ENCODE peak calls at places on chromosome 16, in four cellular contexts. H, J, Y and X are unnamed samples.

GRCh38 chr16:10493276-10493675 is 87.1 kb downstream of the EMP2 start:
- DNase-seq in H (no peak), J (no peak), Y (no peak), X (no peak)

GRCh38 chr16:79612207-79612606 is 11.7 kb upstream of the MAF start:
- DNase-seq in H (no peak), J (no peak), Y (no peak), X (no peak)

GRCh38 chr16:57147381-57148191 is 38.3 kb downstream of the PSME3IP1 start:
- DNase-seq in H (no peak), J (no peak), Y (no peak), X (no peak)

GRCh38 chr16:1626327-1626726 is 14.2 kb downstream of the CRAMP1 start:
- DNase-seq in H (no peak), J (no peak), Y (no peak), X (no peak)

GRCh38 chr16:16997349-16997748 is 473.4 kb downstream of the XYLT1 start:
- DNase-seq in H (no peak), J (no peak), Y (no peak), X (no peak)

GRCh38 chr16:5001571-5001970 is 32.2 kb downstream of the NAGPA start:
- DNase-seq in H (no peak), J (no peak), Y (no peak), X (no peak)

GRCh38 chr16:53743149-53743566 is 39.2 kb downstream of the FTO start:
- DNase-seq in H (no peak), J (no peak), Y (peak; percentile 16), X (no peak)

GRCh38 chr16:12255919-12256665 is 279.6 kb downstream of the SNX29 start:
- DNase-seq in H (no peak), J (no peak), Y (no peak), X (no peak)

GRCh38 chr16:27639588-27640276 is 89.8 kb downstream of the KATNIP start:
- DNase-seq in H (peak; percentile 84), J (no peak), Y (peak; percentile 11), X (no peak)

GRCh38 chr16:89693931-89694783 is 7.3 kb downstream of the SPATA2L start:
- DNase-seq in H (no peak), J (no peak), Y (no peak), X (peak; percentile 24)

GRCh38 chr16:10016761-10017160 is 165.5 kb downstream of the GRIN2A start:
- DNase-seq in H (no peak), J (no peak), Y (no peak), X (no peak)

GRCh38 chr16:63804126-63804525 is 1317.7 kb downstream of the CDH11 start:
- DNase-seq in H (no peak), J (no peak), Y (no peak), X (no peak)

GRCh38 chr16:69073181-69073669 is 32.2 kb upstream of the HAS3 start:
- DNase-seq in H (no peak), J (no peak), Y (no peak), X (no peak)

GRCh38 chr16:9256196-9256595 is 164.8 kb downstream of the HAPSTR1 start:
- DNase-seq in H (peak; percentile 39), J (no peak), Y (no peak), X (no peak)